ENCODE peak calls at places on chromosomes 2 and 18, in seven cellular contexts. U, B, L, E, R, Z and H are unnamed samples.
A peak's percentile ranks its signal among the peaks of the same experiment; 100 is the strongest.

GRCh38 chr2:128293870-128294455 is 24.7 kb downstream of the HS6ST1 start:
- DNase-seq in B (no peak), Z (no peak), E (no peak), R (no peak), L (no peak), U (no peak), H (no peak)

GRCh38 chr2:108910541-108911396 is 78.3 kb downstream of the EDAR start:
- DNase-seq in E (no peak), U (no peak), Z (no peak), B (no peak), L (no peak), R (no peak), H (no peak)

GRCh38 chr2:74391209-74391579 is 11.1 kb upstream of the DCTN1 start:
- DNase-seq in B (peak; percentile 49), Z (no peak), E (peak; percentile 47), R (peak; percentile 36), U (no peak), L (no peak), H (no peak)

GRCh38 chr2:183579686-183580085 is 455.4 kb downstream of the NUP35 start:
- DNase-seq in E (no peak), L (no peak), B (no peak), Z (no peak), U (no peak), R (peak; percentile 11), H (no peak)

GRCh38 chr2:136247204-136247990 is 129.4 kb upstream of the CXCR4 start:
- DNase-seq in U (no peak), E (no peak), Z (no peak), R (no peak), L (no peak), B (no peak), H (no peak)

GRCh38 chr2:10610213-10610892 is 79.4 kb downstream of the NOL10 start:
- DNase-seq in U (no peak), L (peak; percentile 16), E (no peak), R (peak; percentile 26), Z (no peak), B (no peak), H (no peak)

GRCh38 chr18:41134426-41134825 is 820.6 kb upstream of the PIK3C3 start:
- DNase-seq in L (no peak), Z (no peak), B (no peak), U (no peak), R (no peak), E (peak; percentile 58), H (peak; percentile 53)

GRCh38 chr2:95073856-95074662 is 47.5 kb downstream of the MRPS5 start:
- DNase-seq in E (no peak), L (no peak), B (no peak), R (peak; percentile 2), Z (no peak), U (no peak), H (no peak)

GRCh38 chr2:144770616-144771230 is 250.8 kb upstream of the ZEB2 start:
- DNase-seq in L (no peak), U (no peak), B (no peak), E (no peak), Z (no peak), R (no peak), H (no peak)

GRCh38 chr18:21459706-21460286 is 140.7 kb downstream of the ESCO1 start:
- DNase-seq in R (no peak), E (no peak), U (no peak), B (no peak), L (no peak), Z (no peak), H (no peak)

DNA sequence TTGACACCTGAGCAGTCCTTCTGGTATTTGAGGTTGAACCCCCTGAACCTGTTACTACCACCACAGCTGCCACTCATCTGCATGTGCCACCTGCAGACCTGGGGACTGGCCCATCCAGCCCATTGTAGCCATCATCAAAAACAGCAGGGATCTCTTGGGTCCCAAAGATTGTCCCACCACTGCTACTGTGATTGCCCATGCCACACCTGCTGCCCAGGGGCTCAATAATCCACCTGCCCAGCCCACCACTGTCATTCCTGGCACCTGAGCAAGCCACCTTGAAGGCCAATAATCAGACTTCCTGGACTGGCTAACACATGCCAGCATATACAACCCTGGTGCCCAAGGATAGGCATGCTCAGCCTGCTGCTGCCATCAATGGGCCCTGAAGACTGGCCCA is 327.6 kb downstream of the CYRIA start:
- DNase-seq in Z (no peak), E (no peak), R (no peak), U (no peak), B (no peak), L (no peak), H (no peak)
- H3K4me3 ChIP-seq in Z (no peak overlapping the region), E (no peak overlapping the region), R (no peak overlapping the region), U (no peak overlapping the region), B (no peak overlapping the region), L (no peak overlapping the region), H (no peak overlapping the region)

GRCh38 chr2:46438102-46438501 is 41.3 kb upstream of the TMEM247 start:
- DNase-seq in B (no peak), U (no peak), R (no peak), Z (no peak), E (no peak), L (no peak), H (no peak)
- TF ChIP-seq CTCF in B (no peak), U (no peak), R (no peak), Z (no peak), E (no peak), L (no peak), H (no peak)

GRCh38 chr2:157257312-157258252 is at the start of gene GALNT5:
- DNase-seq in B (peak; percentile 3), R (peak; percentile 51), E (peak; percentile 72), L (peak; percentile 28), Z (peak; percentile 4), U (no peak), H (peak; percentile 67)
- H3K4me3 ChIP-seq in B (peak within 1 kb of the TSS; percentile 47), R (peak within 1 kb of the TSS; percentile 25), E (peak within 1 kb of the TSS; percentile 63), L (peak within 1 kb of the TSS; percentile 31), Z (peak within 1 kb of the TSS; percentile 35), U (peak within 1 kb of the TSS; percentile 57), H (peak within 1 kb of the TSS; percentile 56)

DNA sequence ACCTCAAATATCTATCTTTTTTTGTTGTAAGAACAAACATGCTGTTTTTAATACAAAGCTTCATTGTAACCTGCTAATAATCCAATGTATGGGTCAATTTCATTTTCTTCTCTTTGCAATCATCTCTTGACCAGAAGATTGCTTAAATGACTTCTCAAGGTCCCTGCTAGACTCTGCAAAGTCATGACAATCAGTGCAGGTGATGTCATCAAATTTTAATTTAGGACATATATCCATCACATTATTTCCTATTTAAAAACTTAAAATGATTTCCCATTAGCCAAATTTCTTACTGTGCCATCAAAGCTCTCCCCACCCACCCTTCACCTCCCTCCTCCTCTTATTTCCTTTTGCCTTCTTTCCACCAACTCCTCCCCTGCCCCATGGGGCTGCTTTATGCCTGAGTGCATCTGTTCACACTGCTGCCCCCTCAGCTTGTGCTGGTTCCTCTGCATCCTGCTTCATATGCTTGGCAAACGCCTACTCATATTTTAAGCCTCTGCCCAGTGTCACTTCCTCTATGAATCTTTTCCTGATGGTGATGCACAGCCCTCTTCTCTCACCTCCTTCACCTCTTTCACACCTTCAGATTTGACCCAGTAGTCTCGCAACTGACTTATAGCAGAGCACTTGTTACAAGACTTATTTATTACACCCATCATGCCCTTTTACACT is 20.3 kb downstream of the PLEK start:
- DNase-seq in Z (no peak), E (no peak), L (no peak), B (no peak), U (no peak), R (no peak), H (no peak)
- TF ChIP-seq CTCF in Z (no peak), E (no peak), L (no peak), B (no peak), U (no peak), R (no peak), H (no peak)